ENCODE peak calls at places on chromosome 1, in six cellular contexts. L is myocyte, V is NAMALWA, N is heart right ventricle, U is GDM1, C is NT2/D1. F is an unnamed sample.

GRCh38 chr1:1422465-1423244 is 1.6 kb upstream of the ANKRD65 start:
- DNase-seq in V (peak), C (no peak), L (no peak), N (no peak), U (no peak), F (no peak)

GRCh38 chr1:230274254-230274653 is 151.9 kb downstream of the PGBD5 start:
- DNase-seq in C (no peak), V (no peak), U (no peak), N (no peak), L (no peak), F (no peak)

GRCh38 chr1:204821924-204822323 is 48.7 kb upstream of the NFASC start:
- DNase-seq in V (no peak), C (no peak), L (no peak), N (no peak), U (no peak), F (no peak)

GRCh38 chr1:25001125-25001915 is 71.2 kb upstream of the RUNX3 start:
- DNase-seq in V (no peak), L (no peak), N (no peak), C (no peak), U (no peak), F (peak)

GRCh38 chr1:51157411-51157810 is 55.4 kb downstream of the C1orf185 start:
- DNase-seq in V (no peak), L (peak), C (no peak), U (no peak), N (no peak), F (no peak)

GRCh38 chr1:117268926-117269378 is 58.2 kb upstream of the VTCN1 start:
- DNase-seq in U (no peak), V (no peak), L (no peak), N (no peak), C (peak), F (no peak)

GRCh38 chr1:237065903-237066302 is 23.9 kb downstream of the RYR2 start:
- DNase-seq in C (no peak), L (no peak), U (no peak), V (no peak), N (no peak), F (no peak)

GRCh38 chr1:21749859-21750468 is 33.0 kb downstream of the USP48 start:
- DNase-seq in V (no peak), C (no peak), U (no peak), L (no peak), N (no peak), F (no peak)